ENCODE peak calls at places on chromosomes 13 and 19, in four cellular contexts. D is AG04449, Q is AG09309, W is uterus. V is an unnamed sample.

GRCh38 chr13:102721800-102722231 is 27.0 kb upstream of the METTL21C start:
- DNase-seq in D (peak; percentile 19), Q (no peak), W (no peak), V (no peak)

GRCh38 chr13:54185785-54186184 is 1157.2 kb downstream of the OLFM4 start:
- DNase-seq in D (no peak), Q (no peak), W (no peak), V (no peak)

GRCh38 chr19:632228-633067 is 889 bp downstream of the POLRMT start:
- DNase-seq in D (no peak), Q (no peak), W (no peak), V (peak; percentile 50)

GRCh38 chr13:106473174-106473573 is 62.3 kb downstream of the EFNB2 start:
- DNase-seq in D (no peak), Q (no peak), W (no peak), V (no peak)

GRCh38 chr13:42110410-42111155 is 62.1 kb downstream of the DGKH start:
- DNase-seq in D (peak; percentile 23), Q (peak; percentile 55), W (no peak), V (no peak)

GRCh38 chr13:64073203-64073602 is 2657.6 kb upstream of the PCDH20 start:
- DNase-seq in D (no peak), Q (no peak), W (no peak), V (no peak)

GRCh38 chr19:43798546-43799409 is 3.5 kb downstream of the LYPD5 start:
- DNase-seq in D (no peak), Q (no peak), W (no peak), V (no peak)

GRCh38 chr19:35052599-35053190 is 11.2 kb downstream of the HPN start:
- DNase-seq in D (no peak), Q (no peak), W (no peak), V (no peak)

GRCh38 chr13:30153871-30154426 is 153.4 kb downstream of the KATNAL1 start:
- DNase-seq in D (no peak), Q (no peak), W (no peak), V (no peak)

GRCh38 chr19:11265785-11266236 is 3.5 kb upstream of the DOCK6 start:
- DNase-seq in D (no peak), Q (no peak), W (no peak), V (no peak)

GRCh38 chr19:10419200-10419645 is 1.1 kb upstream of the PDE4A start:
- DNase-seq in D (no peak), Q (no peak), W (no peak), V (peak; percentile 54)

GRCh38 chr13:73056054-73056962 is 2.5 kb upstream of the KLF5 start:
- DNase-seq in D (peak; percentile 24), Q (peak; percentile 61), W (no peak), V (no peak)

GRCh38 chr19:2983351-2984195 is 6.2 kb downstream of the TLE6 start:
- DNase-seq in D (no peak), Q (no peak), W (peak; percentile 77), V (peak; percentile 24)

GRCh38 chr19:42032428-42032827 is 37.6 kb downstream of the GRIK5 start:
- DNase-seq in D (no peak), Q (no peak), W (no peak), V (no peak)

GRCh38 chr13:37598572-37598971 is at the start of gene POSTN:
- DNase-seq in D (no peak), Q (no peak), W (no peak), V (no peak)

GRCh38 chr19:5030822-5031221 is 61.9 kb downstream of the KDM4B start:
- DNase-seq in D (no peak), Q (no peak), W (no peak), V (no peak)

GRCh38 chr19:5030136-5030820 is 61.4 kb downstream of the KDM4B start:
- DNase-seq in D (no peak), Q (no peak), W (no peak), V (no peak)

GRCh38 chr19:5035105-5035761 is 66.3 kb downstream of the KDM4B start:
- DNase-seq in D (no peak), Q (no peak), W (no peak), V (no peak)

GRCh38 chr19:5031231-5032100 is 62.6 kb downstream of the KDM4B start:
- DNase-seq in D (no peak), Q (no peak), W (peak; percentile 89), V (peak; percentile 85)

DNA sequence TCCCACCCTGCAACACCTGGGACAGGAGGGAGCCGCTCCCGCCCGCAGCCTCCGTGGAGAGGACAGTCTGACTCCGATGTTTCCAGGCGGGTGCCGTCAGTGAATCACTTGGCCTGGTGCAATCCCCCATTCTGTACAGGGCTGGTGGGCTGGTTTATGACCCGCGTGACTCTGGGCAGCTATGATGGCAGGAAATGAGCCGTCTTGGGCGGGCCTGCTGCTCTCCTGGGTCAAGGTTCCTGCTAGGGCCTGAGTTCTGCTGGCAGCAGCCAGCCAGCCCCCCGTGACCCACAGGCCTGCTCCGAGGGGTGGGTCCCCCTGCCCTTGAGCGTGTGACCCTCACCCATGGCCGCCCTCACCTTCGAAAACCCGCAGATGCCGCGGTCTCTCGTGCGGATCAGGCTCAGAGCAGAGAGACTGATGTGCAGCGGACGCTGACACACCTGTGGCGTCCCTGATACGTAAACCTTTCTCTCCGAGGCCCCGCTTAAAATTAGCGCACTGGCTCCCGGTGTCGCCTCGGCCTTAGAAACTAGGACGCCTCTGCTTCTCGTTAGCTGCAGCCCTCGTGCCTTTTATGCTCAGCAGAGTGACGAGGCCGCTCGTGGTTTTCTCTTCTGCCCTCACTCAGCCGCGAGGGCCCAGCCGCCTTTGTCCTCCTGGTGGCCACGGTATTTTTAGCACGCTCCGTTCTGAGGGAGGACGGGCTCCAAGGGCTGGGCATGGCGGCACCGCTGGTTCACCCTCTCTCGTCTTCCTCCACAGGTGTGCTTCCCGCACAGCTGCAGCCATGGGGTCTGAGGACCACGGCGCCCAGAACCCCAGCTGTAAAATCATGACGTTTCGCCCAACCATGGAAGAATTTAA is 63.4 kb downstream of the KDM4B start:
- DNase-seq in D (no peak), Q (no peak), W (no peak), V (no peak)
- TF ChIP-seq CTCF in D (peak; percentile 24), Q (no peak), W (no peak), V (no peak)

GRCh38 chr13:39284801-39285388 is 246.6 kb downstream of the NHLRC3 start:
- DNase-seq in D (no peak), Q (no peak), W (no peak), V (no peak)
- TF ChIP-seq CTCF in D (no peak), Q (peak; percentile 8), W (no peak), V (no peak)

GRCh38 chr19:15091918-15092753 is 10.1 kb downstream of the OR1I1 start:
- DNase-seq in D (no peak), Q (no peak), W (no peak), V (no peak)
- TF ChIP-seq CTCF in D (peak; percentile 47), Q (peak; percentile 62), W (peak; percentile 75), V (peak; percentile 59)

GRCh38 chr19:8371011-8371804 is 7.3 kb downstream of the ANGPTL4 start:
- DNase-seq in D (no peak), Q (no peak), W (no peak), V (no peak)

GRCh38 chr19:8370176-8371010 is 6.4 kb downstream of the ANGPTL4 start:
- DNase-seq in D (no peak), Q (no peak), W (no peak), V (no peak)

GRCh38 chr19:8377598-8377997 is 12.6 kb upstream of the RAB11B start:
- DNase-seq in D (no peak), Q (no peak), W (no peak), V (no peak)

GRCh38 chr19:8373867-8374813 is 10.2 kb downstream of the ANGPTL4 start:
- DNase-seq in D (no peak), Q (no peak), W (no peak), V (no peak)
- TF ChIP-seq CTCF in D (no peak), Q (no peak), W (no peak), V (no peak)

GRCh38 chr19:51663650-51664049 is 17.0 kb upstream of the SIGLEC14 start:
- DNase-seq in D (no peak), Q (no peak), W (no peak), V (no peak)

GRCh38 chr19:51664131-51664530 is 17.5 kb upstream of the SIGLEC14 start:
- DNase-seq in D (no peak), Q (no peak), W (no peak), V (no peak)

GRCh38 chr19:51664997-51665396 is 18.4 kb upstream of the SIGLEC14 start:
- DNase-seq in D (no peak), Q (no peak), W (no peak), V (no peak)

DNA sequence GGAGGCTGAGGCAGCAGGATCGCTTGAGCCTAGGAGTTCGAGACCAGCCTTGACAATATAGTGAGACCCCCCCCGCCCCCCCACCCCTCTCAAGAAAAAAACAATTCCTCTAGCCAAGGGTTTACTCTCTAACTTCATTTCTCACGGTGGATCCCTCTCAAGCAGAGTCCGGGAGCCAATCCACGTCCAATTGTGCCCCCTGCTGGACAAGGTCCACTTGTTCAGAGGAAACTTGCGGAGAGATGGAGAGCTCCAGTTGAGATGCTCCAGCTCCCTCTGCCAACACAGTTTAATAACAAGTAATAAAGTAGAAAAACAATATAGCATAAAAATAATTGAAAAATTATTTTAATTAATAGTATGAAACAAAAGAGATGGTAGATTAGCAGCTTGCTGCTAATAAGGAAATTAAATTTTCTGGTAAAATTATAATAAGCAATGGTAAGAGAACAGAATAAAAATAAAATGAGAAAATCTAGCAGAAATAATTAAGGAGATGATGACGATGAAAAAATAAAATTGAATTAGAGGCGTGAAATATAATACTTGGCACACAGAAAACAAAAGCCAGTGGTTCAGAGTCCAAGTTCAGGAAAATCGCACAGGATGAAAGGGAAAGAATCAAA is 14.5 kb upstream of the SIGLEC14 start:
- DNase-seq in D (peak; percentile 10), Q (peak; percentile 37), W (peak; percentile 60), V (peak; percentile 46)
- TF ChIP-seq CTCF in D (peak; percentile 83), Q (peak; percentile 74), W (peak; percentile 35), V (no peak)

GRCh38 chr13:80979035-80979641 is 638.2 kb upstream of the SPRY2 start:
- DNase-seq in D (peak; percentile 10), Q (peak; percentile 14), W (no peak), V (no peak)
- TF ChIP-seq CTCF in D (peak; percentile 67), Q (peak; percentile 75), W (peak; percentile 43), V (no peak)

GRCh38 chr13:77460195-77460594 is 75.3 kb upstream of the SCEL start:
- DNase-seq in D (no peak), Q (no peak), W (no peak), V (no peak)
- TF ChIP-seq CTCF in D (no peak), Q (no peak), W (no peak), V (no peak)